ENCODE peak calls at places on chromosomes 4 and X, in eight cellular contexts. U is IMR-90, T is neuronal stem cell, I is GM23248, E is fibroblast of lung, Y is endodermal cell, S is HCT116, G is mesendoderm. Q is an unnamed sample.

GRCh38 chr4:22744478-22745062 is 51.8 kb downstream of the GBA3 start:
- DNase-seq in U (no peak), T (no peak), I (no peak), E (no peak), Y (no peak), S (no peak), G (no peak), Q (no peak)

GRCh38 chr4:12439633-12440305 is 1011.1 kb upstream of the HS3ST1 start:
- DNase-seq in U (no peak), T (no peak), I (no peak), E (no peak), Y (no peak), S (no peak), G (no peak), Q (no peak)

GRCh38 chrX:5876984-5877655 is 351.5 kb downstream of the NLGN4X start:
- DNase-seq in U (no peak), T (peak), I (peak), E (peak), Y (peak), S (no peak), G (peak), Q (no peak)

GRCh38 chr4:122212880-122213279 is 60.7 kb downstream of the BLTP1 start:
- DNase-seq in U (no peak), T (no peak), I (no peak), E (no peak), Y (no peak), S (no peak), G (no peak), Q (no peak)

GRCh38 chrX:34563061-34563460 is 94.0 kb downstream of the TMEM47 start:
- DNase-seq in U (no peak), T (no peak), I (no peak), E (no peak), Y (peak), S (no peak), G (peak), Q (no peak)

GRCh38 chr4:137213372-137214173 is 318.7 kb downstream of the PCDH18 start:
- DNase-seq in U (peak), T (no peak), I (peak), E (peak), Y (no peak), S (no peak), G (no peak), Q (no peak)

GRCh38 chr4:3858765-3859388 is 92.7 kb downstream of the ADRA2C start:
- DNase-seq in U (no peak), T (no peak), I (no peak), E (no peak), Y (no peak), S (no peak), G (no peak), Q (no peak)

GRCh38 chr4:158333820-158334219 is 123.5 kb downstream of the TMEM144 start:
- DNase-seq in U (no peak), T (no peak), I (no peak), E (no peak), Y (peak), S (no peak), G (peak), Q (no peak)

DNA sequence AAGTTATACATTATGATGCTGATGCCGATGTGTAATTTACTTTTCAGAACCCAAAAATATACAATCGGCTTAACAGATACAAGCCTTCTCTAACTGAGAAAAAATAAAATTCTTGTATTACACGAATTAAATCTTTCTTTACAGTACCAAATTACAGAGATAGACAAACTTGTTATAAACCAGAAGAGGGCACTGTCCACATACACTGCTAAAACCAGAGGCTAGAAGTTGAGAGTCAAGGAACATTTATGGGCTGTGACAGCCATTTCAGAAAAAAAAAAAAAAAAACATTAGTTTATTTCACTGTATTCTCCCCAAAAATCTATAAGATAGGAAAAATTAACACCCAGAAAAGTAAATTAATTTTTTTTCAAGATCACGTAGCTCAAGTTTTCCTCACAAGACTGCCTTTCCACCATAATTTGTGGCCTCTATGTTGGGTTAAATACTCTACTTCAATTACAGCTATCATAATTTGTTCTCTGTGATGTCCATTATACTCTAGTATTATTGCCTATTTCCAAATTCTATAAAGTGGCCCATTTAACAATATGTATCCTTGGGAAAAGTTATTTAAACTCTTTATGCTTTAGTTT is 12.0 kb downstream of the EREG start:
- DNase-seq in U (peak), T (no peak), I (peak), E (peak), Y (no peak), S (no peak), G (peak), Q (no peak)
- H3K9ac ChIP-seq in U (no peak), T (no peak), I (no peak), E (no peak), Y (no peak), S (peak), G (no peak), Q (peak)

GRCh38 chr4:108051343-108051742 is 61.7 kb downstream of the HADH start:
- DNase-seq in U (no peak), T (no peak), I (no peak), E (no peak), Y (no peak), S (no peak), G (no peak), Q (no peak)

GRCh38 chr4:108047199-108047598 is 57.5 kb downstream of the HADH start:
- DNase-seq in U (no peak), T (no peak), I (no peak), E (no peak), Y (no peak), S (no peak), G (no peak), Q (no peak)

GRCh38 chr4:108048157-108048556 is 58.5 kb downstream of the HADH start:
- DNase-seq in U (no peak), T (no peak), I (no peak), E (no peak), Y (no peak), S (no peak), G (no peak), Q (no peak)

GRCh38 chr4:108048997-108049396 is 59.3 kb downstream of the HADH start:
- DNase-seq in U (no peak), T (no peak), I (no peak), E (no peak), Y (no peak), S (no peak), G (no peak), Q (no peak)

DNA sequence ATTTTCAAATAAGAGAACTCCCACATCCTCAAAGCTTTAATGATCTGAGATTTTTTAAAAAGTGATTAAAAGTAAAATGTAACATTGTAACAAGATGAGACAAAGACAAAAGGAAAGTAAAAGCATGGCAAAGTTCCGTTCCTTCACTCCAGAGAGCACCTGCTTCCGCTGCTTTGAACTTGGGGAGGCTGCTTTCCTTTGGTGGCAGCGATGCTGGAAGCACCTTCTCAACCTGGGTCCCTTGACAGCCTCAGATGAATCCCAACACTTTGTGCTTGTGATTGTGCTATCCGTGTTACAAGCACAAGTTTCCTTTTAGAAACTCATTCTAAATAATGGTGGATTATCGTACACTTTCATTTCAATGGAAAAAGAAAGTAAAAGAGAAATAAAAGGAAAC is 59.7 kb downstream of the HADH start:
- DNase-seq in U (no peak), T (no peak), I (no peak), E (no peak), Y (no peak), S (no peak), G (no peak), Q (no peak)
- H3K27ac ChIP-seq in U (no peak), T (no peak), I (no peak), E (no peak), Y (no peak), S (no peak), G (no peak), Q (no peak)

GRCh38 chr4:152585036-152585439 is 49.1 kb upstream of the FBXW7 start:
- DNase-seq in U (peak), T (no peak), I (no peak), E (no peak), Y (no peak), S (no peak), G (no peak), Q (no peak)
- H3K4me3 ChIP-seq in U (peak), T (no peak), I (no peak), E (peak), Y (no peak), S (no peak), G (no peak), Q (no peak)

GRCh38 chr4:74541611-74542177 is 96.8 kb downstream of the AREG start:
- DNase-seq in U (no peak), T (no peak), I (no peak), E (no peak), Y (no peak), S (no peak), G (no peak), Q (peak)

GRCh38 chr4:74540193-74540592 is 95.3 kb downstream of the AREG start:
- DNase-seq in U (peak), T (no peak), I (peak), E (peak), Y (no peak), S (no peak), G (no peak), Q (no peak)

GRCh38 chr4:74537459-74537858 is 92.5 kb downstream of the AREG start:
- DNase-seq in U (no peak), T (no peak), I (peak), E (no peak), Y (no peak), S (no peak), G (no peak), Q (no peak)

GRCh38 chr4:74536557-74536956 is 91.6 kb downstream of the AREG start:
- DNase-seq in U (no peak), T (no peak), I (peak), E (no peak), Y (no peak), S (no peak), G (no peak), Q (no peak)

DNA sequence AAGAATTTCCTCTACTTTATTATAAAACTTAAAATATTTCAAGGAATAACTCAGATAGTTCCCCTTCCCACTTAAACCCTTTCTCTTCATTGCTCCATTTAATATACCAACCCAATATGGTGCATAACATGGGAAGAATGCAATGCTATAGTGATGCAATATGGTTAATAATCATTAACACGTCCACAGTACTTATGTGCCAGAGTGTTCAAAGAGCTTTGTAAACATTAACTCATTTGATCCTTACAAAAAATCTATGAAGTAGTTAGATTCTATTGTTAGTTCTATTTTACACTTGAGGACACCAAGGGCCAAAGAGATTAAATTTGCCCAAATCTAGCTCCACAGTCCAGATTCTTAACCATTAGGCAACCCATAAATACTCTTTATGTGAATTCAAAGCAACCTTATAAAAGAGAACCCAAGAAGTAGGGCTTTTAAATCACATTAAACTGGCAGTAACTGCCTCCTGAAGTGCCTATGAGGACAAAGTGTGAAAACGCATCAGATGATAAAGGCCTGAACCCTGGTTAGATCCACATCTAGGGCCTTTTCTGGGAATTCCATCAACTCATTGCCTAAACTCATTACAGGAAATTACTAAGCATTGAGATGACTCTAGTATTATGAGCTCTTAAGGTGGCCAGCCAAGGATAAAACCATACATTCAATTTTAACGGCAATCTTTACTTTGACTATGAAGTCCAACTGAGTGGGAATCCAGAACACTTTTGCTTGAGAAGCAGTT is 94.3 kb downstream of the AREG start:
- DNase-seq in U (no peak), T (no peak), I (peak), E (peak), Y (no peak), S (no peak), G (no peak), Q (no peak)
- H3K9ac ChIP-seq in U (no peak), T (no peak), I (no peak), E (no peak), Y (no peak), S (peak), G (no peak), Q (no peak)

GRCh38 chr4:87046111-87046510 is 111.3 kb downstream of the AFF1 start:
- DNase-seq in U (peak), T (no peak), I (peak), E (peak), Y (no peak), S (no peak), G (no peak), Q (no peak)

GRCh38 chr4:87045659-87046058 is 110.8 kb downstream of the AFF1 start:
- DNase-seq in U (no peak), T (no peak), I (no peak), E (no peak), Y (no peak), S (no peak), G (no peak), Q (no peak)

GRCh38 chr4:87044511-87045369 is 109.9 kb downstream of the AFF1 start:
- DNase-seq in U (no peak), T (no peak), I (no peak), E (no peak), Y (no peak), S (no peak), G (peak), Q (no peak)

GRCh38 chr4:87049508-87049907 is 114.7 kb downstream of the AFF1 start:
- DNase-seq in U (no peak), T (no peak), I (no peak), E (no peak), Y (no peak), S (no peak), G (no peak), Q (no peak)

DNA sequence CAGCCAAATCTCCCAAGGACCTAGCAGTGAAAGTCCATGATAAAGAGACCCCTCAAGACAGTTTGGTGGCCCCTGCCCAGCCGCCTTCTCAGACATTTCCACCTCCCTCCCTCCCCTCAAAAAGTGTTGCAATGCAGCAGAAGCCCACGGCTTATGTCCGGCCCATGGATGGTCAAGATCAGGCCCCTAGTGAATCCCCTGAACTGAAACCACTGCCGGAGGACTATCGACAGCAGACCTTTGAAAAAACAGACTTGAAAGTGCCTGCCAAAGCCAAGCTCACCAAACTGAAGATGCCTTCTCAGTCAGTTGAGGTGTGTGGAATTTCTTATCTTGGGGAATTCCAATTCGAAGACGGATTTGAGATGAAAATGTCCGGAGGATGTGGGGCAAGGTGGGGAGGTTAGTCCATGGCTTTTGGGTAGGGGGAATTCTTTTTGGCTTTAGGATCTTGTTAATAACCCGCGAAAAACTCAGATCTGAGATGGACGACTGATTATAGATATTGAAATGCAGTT is 112.5 kb downstream of the AFF1 start:
- DNase-seq in U (no peak), T (no peak), I (no peak), E (no peak), Y (no peak), S (no peak), G (peak), Q (no peak)
- H3K27ac ChIP-seq in U (no peak), T (no peak), I (no peak), E (no peak), Y (no peak), S (no peak), G (no peak), Q (no peak)

GRCh38 chr4:37244583-37245390 is at the start of gene NWD2:
- DNase-seq in U (no peak), T (peak), I (peak), E (peak), Y (peak), S (no peak), G (peak), Q (peak)
- H3K4me3 ChIP-seq in U (no peak), T (peak), I (no peak), E (no peak), Y (peak), S (no peak), G (peak), Q (peak)